ENCODE peak calls at places on chromosomes 4 and X, in eight cellular contexts. L, A, X, V, Q, E, Z and P are unnamed samples.

GRCh38 chr4:184416913-184417734 is 57.2 kb downstream of the IRF2 start:
- DNase-seq in L (no peak), A (no peak), X (no peak), V (no peak), Q (no peak), E (no peak), Z (no peak), P (no peak)

GRCh38 chr4:6121941-6122340 is 78.4 kb downstream of the JAKMIP1 start:
- DNase-seq in L (no peak), A (no peak), X (peak), V (no peak), Q (no peak), E (no peak), Z (no peak), P (no peak)

GRCh38 chr4:48269861-48270515 is 350 bp upstream of the TEC start:
- DNase-seq in L (peak), A (no peak), X (peak), V (peak), Q (peak), E (peak), Z (peak), P (peak)

GRCh38 chr4:156584100-156584499 is 387.5 kb downstream of the PDGFC start:
- DNase-seq in L (no peak), A (no peak), X (no peak), V (peak), Q (no peak), E (no peak), Z (peak), P (peak)

GRCh38 chr4:71765349-71765748 is 18.5 kb downstream of the GC start:
- DNase-seq in L (no peak), A (no peak), X (no peak), V (no peak), Q (no peak), E (peak), Z (no peak), P (peak)

GRCh38 chr4:140351778-140352177 is 21.7 kb upstream of the SCOC start:
- DNase-seq in L (no peak), A (no peak), X (no peak), V (no peak), Q (no peak), E (no peak), Z (no peak), P (no peak)

GRCh38 chr4:118918388-118918787 is 29.7 kb downstream of the SYNPO2 start:
- DNase-seq in L (no peak), A (peak), X (no peak), V (peak), Q (no peak), E (no peak), Z (peak), P (peak)

GRCh38 chr4:523601-524000 is 24.6 kb downstream of the PIGG start:
- DNase-seq in L (no peak), A (no peak), X (peak), V (no peak), Q (no peak), E (no peak), Z (no peak), P (no peak)

GRCh38 chr4:107519057-107519456 is 201.0 kb downstream of the PAPSS1 start:
- DNase-seq in L (no peak), A (peak), X (no peak), V (peak), Q (no peak), E (peak), Z (peak), P (peak)

GRCh38 chr4:42313872-42314271 is 83.4 kb upstream of the SHISA3 start:
- DNase-seq in L (no peak), A (no peak), X (no peak), V (no peak), Q (no peak), E (no peak), Z (no peak), P (no peak)

GRCh38 chr4:24806206-24806990 is 11.0 kb downstream of the SOD3 start:
- DNase-seq in L (no peak), A (no peak), X (no peak), V (no peak), Q (no peak), E (no peak), Z (no peak), P (no peak)

GRCh38 chr4:119124314-119124713 is 11.3 kb upstream of the MYOZ2 start:
- DNase-seq in L (no peak), A (no peak), X (no peak), V (no peak), Q (no peak), E (no peak), Z (no peak), P (peak)

GRCh38 chr4:101284546-101284945 is 62.8 kb downstream of the PPP3CA start:
- DNase-seq in L (no peak), A (no peak), X (no peak), V (peak), Q (no peak), E (no peak), Z (peak), P (peak)

GRCh38 chr4:98481167-98481566 is 177.2 kb downstream of the TSPAN5 start:
- DNase-seq in L (no peak), A (no peak), X (no peak), V (no peak), Q (no peak), E (no peak), Z (no peak), P (no peak)

GRCh38 chr4:128574706-128575105 is 234.8 kb upstream of the JADE1 start:
- DNase-seq in L (peak), A (no peak), X (no peak), V (peak), Q (peak), E (peak), Z (peak), P (no peak)

GRCh38 chr4:152516156-152516555 is 19.7 kb downstream of the FBXW7 start:
- DNase-seq in L (no peak), A (peak), X (no peak), V (no peak), Q (no peak), E (no peak), Z (peak), P (peak)

GRCh38 chr4:21879187-21879586 is 69.4 kb downstream of the KCNIP4 start:
- DNase-seq in L (no peak), A (no peak), X (no peak), V (peak), Q (no peak), E (no peak), Z (no peak), P (no peak)

GRCh38 chr4:168527560-168527959 is 30.7 kb downstream of the PALLD start:
- DNase-seq in L (no peak), A (no peak), X (no peak), V (no peak), Q (no peak), E (no peak), Z (no peak), P (no peak)

GRCh38 chr4:151717909-151718613 is 42.7 kb downstream of the GATB start:
- DNase-seq in L (no peak), A (no peak), X (no peak), V (no peak), Q (no peak), E (no peak), Z (no peak), P (no peak)

GRCh38 chr4:187387709-187388108 is 607.9 kb upstream of the ZFP42 start:
- DNase-seq in L (no peak), A (no peak), X (no peak), V (peak), Q (no peak), E (no peak), Z (peak), P (peak)

GRCh38 chrX:1500701-1501624 is 36.0 kb downstream of the P2RY8 start:
- DNase-seq in L (no peak), A (no peak), X (peak), V (no peak), Q (no peak), E (no peak), Z (no peak), P (no peak)

GRCh38 chr4:169660929-169661328 is 40.6 kb downstream of the CLCN3 start:
- DNase-seq in L (no peak), A (no peak), X (no peak), V (no peak), Q (no peak), E (no peak), Z (no peak), P (no peak)

GRCh38 chrX:68945081-68945602 is 116.3 kb downstream of the EFNB1 start:
- DNase-seq in L (no peak), A (no peak), X (peak), V (no peak), Q (peak), E (no peak), Z (no peak), P (no peak)

GRCh38 chr4:4386296-4386735 is 586 bp upstream of the NSG1 start:
- DNase-seq in L (no peak), A (no peak), X (no peak), V (no peak), Q (no peak), E (peak), Z (peak), P (peak)

GRCh38 chrX:149497626-149498025 is 7.5 kb downstream of the IDS start:
- DNase-seq in L (no peak), A (no peak), X (no peak), V (peak), Q (no peak), E (no peak), Z (peak), P (peak)

GRCh38 chrX:25079020-25079419 is 63.3 kb upstream of the ARX start:
- DNase-seq in L (no peak), A (no peak), X (no peak), V (no peak), Q (no peak), E (no peak), Z (no peak), P (no peak)

GRCh38 chr4:151012836-151013235 is 2.2 kb downstream of the LRBA start:
- DNase-seq in L (no peak), A (no peak), X (no peak), V (peak), Q (no peak), E (no peak), Z (peak), P (no peak)

GRCh38 chr4:14800977-14801376 is 201.3 kb upstream of the CPEB2 start:
- DNase-seq in L (no peak), A (no peak), X (no peak), V (no peak), Q (no peak), E (no peak), Z (no peak), P (no peak)

GRCh38 chr4:41146716-41147506 is 67.4 kb downstream of the APBB2 start:
- DNase-seq in L (no peak), A (no peak), X (no peak), V (no peak), Q (no peak), E (no peak), Z (peak), P (peak)

GRCh38 chr4:71456841-71457240 is 118.0 kb downstream of the SLC4A4 start:
- DNase-seq in L (no peak), A (peak), X (no peak), V (peak), Q (no peak), E (no peak), Z (peak), P (peak)

GRCh38 chr4:78512357-78512920 is 39.1 kb upstream of the ANXA3 start:
- DNase-seq in L (no peak), A (no peak), X (no peak), V (no peak), Q (no peak), E (peak), Z (no peak), P (peak)

GRCh38 chrX:43969504-43970501 is 3.4 kb downstream of the NDP start:
- DNase-seq in L (peak), A (no peak), X (no peak), V (peak), Q (no peak), E (no peak), Z (no peak), P (peak)

GRCh38 chrX:100368167-100368566 is 41.9 kb downstream of the PCDH19 start:
- DNase-seq in L (no peak), A (no peak), X (no peak), V (peak), Q (no peak), E (peak), Z (peak), P (no peak)

GRCh38 chr4:119048446-119048845 is 87.2 kb upstream of the MYOZ2 start:
- DNase-seq in L (no peak), A (no peak), X (no peak), V (peak), Q (no peak), E (no peak), Z (peak), P (no peak)

GRCh38 chrX:22192419-22193086 is 80.2 kb upstream of the CBLL2 start:
- DNase-seq in L (peak), A (peak), X (no peak), V (peak), Q (peak), E (peak), Z (peak), P (peak)

GRCh38 chr4:83616252-83616651 is 80.3 kb downstream of the GPAT3 start:
- DNase-seq in L (no peak), A (no peak), X (no peak), V (no peak), Q (no peak), E (no peak), Z (no peak), P (no peak)

GRCh38 chr4:4269856-4270255 is 20.1 kb downstream of the LYAR start:
- DNase-seq in L (no peak), A (no peak), X (no peak), V (peak), Q (peak), E (no peak), Z (peak), P (no peak)

GRCh38 chrX:39238017-39238416 is 436.8 kb downstream of the MID1IP1 start:
- DNase-seq in L (no peak), A (no peak), X (no peak), V (no peak), Q (no peak), E (no peak), Z (no peak), P (no peak)

GRCh38 chr4:141464366-141464765 is 172.0 kb upstream of the IL15 start:
- DNase-seq in L (no peak), A (no peak), X (no peak), V (no peak), Q (no peak), E (no peak), Z (no peak), P (peak)

GRCh38 chr4:174334628-174335027 is 50.9 kb downstream of the CEP44 start:
- DNase-seq in L (no peak), A (no peak), X (no peak), V (no peak), Q (no peak), E (no peak), Z (peak), P (no peak)

DNA sequence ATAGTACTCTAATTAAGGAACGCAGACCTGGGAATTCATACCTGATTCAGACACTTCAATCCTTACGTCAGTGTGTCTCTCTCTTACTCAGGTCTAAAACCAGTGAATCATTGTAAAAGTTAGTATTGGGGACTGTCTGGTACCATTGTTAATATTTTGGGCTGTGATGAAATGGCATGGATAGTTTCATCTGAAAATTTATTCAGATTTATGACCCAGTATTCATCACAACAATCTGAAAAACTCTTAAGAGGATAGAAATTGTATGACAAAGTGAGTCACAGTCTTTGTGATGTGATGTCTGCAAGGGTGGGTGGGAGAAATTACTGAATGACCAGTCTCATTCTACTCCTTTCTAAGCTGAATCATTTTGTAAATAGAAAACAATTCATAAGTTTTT is 10.3 kb downstream of the FGF2 start:
- DNase-seq in L (no peak), A (no peak), X (no peak), V (peak), Q (no peak), E (no peak), Z (peak), P (no peak)
- H3K4me3 ChIP-seq in L (no peak), A (no peak), X (no peak), V (no peak), Q (no peak), E (no peak), Z (no peak), P (no peak)

GRCh38 chr4:163558539-163559044 is 64.1 kb downstream of the TMA16 start:
- DNase-seq in L (no peak), A (no peak), X (no peak), V (no peak), Q (no peak), E (no peak), Z (no peak), P (no peak)
- H3K4me3 ChIP-seq in L (no peak), A (no peak), X (no peak), V (no peak), Q (no peak), E (no peak), Z (no peak), P (no peak)

DNA sequence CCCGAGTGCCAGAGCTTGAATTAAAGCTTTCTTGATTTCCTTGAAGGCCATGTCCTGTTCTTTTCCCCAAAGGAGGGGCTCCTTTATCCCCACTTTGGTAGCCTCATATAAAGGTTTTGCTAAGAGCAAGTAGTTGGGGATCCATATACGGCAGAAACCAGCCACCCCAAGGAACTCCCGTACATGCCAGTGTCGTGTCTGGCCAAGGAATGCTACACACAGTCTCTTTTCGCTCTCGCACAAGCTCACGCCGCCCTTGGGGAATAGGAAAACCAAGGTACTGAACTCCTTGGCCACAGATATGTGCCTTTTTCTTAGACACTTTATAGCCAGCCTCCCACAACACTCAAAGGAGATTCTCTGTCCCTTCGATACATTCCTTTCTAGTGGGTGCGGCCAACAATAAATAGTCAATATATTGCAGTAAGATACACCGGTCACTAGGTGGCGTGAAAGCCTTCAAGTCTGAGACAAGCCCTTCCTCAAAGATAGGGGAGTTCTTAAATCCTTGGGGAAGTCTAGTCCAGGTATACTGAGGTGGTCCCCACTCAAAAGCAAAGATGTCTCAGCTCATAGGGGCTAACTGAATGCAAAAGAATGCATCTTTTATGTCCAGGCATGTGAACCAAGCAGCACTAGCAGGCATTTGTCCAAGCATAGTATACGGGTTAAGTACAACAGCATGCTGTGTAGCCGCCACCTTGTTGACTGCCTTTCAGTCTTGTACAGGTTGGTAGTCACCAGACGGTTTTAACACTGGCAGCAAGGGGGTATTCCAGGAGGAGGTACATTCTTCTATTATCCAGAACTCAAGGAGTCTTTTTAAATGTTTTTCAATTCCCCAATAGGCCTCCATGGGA is 57.8 kb upstream of the XAGE1B start:
- DNase-seq in L (peak), A (peak), X (no peak), V (peak), Q (peak), E (peak), Z (peak), P (peak)
- H3K4me3 ChIP-seq in L (no peak), A (no peak), X (no peak), V (no peak), Q (no peak), E (no peak), Z (no peak), P (no peak)

DNA sequence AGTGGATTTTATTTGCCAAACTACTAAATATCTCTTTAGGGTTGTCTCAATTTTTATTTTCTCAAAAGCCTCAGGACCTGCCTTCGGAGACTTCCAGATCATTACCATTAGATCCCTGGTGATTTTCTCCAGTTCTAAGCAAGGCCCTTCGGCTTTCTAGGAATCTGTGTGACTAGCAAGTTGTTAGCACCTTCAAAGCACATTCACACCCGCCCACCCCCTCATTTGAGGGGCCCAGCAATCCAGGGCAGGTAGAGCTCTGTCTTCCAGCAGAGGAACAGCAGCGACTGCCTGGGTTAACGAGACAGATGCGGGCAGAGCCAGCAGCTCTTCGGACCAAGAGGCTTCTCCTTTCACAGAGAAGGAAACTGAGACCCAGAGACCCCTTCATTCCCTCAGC is 2.0 kb downstream of the WDR1 start:
- DNase-seq in L (no peak), A (no peak), X (no peak), V (no peak), Q (no peak), E (no peak), Z (no peak), P (no peak)
- H3K4me3 ChIP-seq in L (peak), A (peak), X (peak), V (peak), Q (no peak), E (no peak), Z (no peak), P (peak)

GRCh38 chrX:139691843-139692505 is 16.0 kb downstream of the MCF2 start:
- DNase-seq in L (no peak), A (no peak), X (no peak), V (no peak), Q (no peak), E (peak), Z (no peak), P (peak)
- H3K4me3 ChIP-seq in L (peak), A (no peak), X (peak), V (no peak), Q (no peak), E (peak), Z (peak), P (peak)

GRCh38 chrX:125203379-125203736 is 116.3 kb upstream of the TEX13C start:
- DNase-seq in L (no peak), A (no peak), X (no peak), V (no peak), Q (no peak), E (peak), Z (no peak), P (no peak)

GRCh38 chrX:125203737-125204578 is 115.7 kb upstream of the TEX13C start:
- DNase-seq in L (no peak), A (no peak), X (no peak), V (peak), Q (no peak), E (peak), Z (peak), P (no peak)

GRCh38 chrX:125205918-125206665 is 113.6 kb upstream of the TEX13C start:
- DNase-seq in L (no peak), A (no peak), X (no peak), V (peak), Q (no peak), E (peak), Z (peak), P (no peak)

GRCh38 chrX:125202486-125203378 is 116.9 kb upstream of the TEX13C start:
- DNase-seq in L (no peak), A (no peak), X (no peak), V (no peak), Q (no peak), E (peak), Z (no peak), P (no peak)

GRCh38 chrX:125205084-125205917 is 114.4 kb upstream of the TEX13C start:
- DNase-seq in L (peak), A (no peak), X (peak), V (peak), Q (peak), E (peak), Z (peak), P (no peak)
- H3K4me3 ChIP-seq in L (peak), A (no peak), X (peak), V (peak), Q (no peak), E (peak), Z (peak), P (peak)